ENCODE peak calls at places on chromosomes 12 and 14, in ten cellular contexts. N, X, W, D, H, E, M, J, P and V are unnamed samples. For H3K9me2, the result is how much of the 10 kb centered on the place peaks cover.

GRCh38 chr12:120224304-120225199 is 23.6 kb upstream of the RPLP0 start:
- DNase-seq in N (no peak), X (peak), W (peak), D (no peak), H (peak), E (peak), M (no peak), J (no peak), P (no peak), V (peak)

GRCh38 chr12:11981174-11981733 is 89.5 kb upstream of the BCL2L14 start:
- DNase-seq in N (no peak), X (no peak), W (peak), D (no peak), H (no peak), E (no peak), M (no peak), J (no peak), P (peak), V (peak)

GRCh38 chr12:94875525-94875924 is 128.0 kb downstream of the NDUFA12 start:
- DNase-seq in N (peak), X (peak), W (peak), D (peak), H (peak), E (peak), M (peak), J (peak), P (peak), V (no peak)

GRCh38 chr14:74888164-74889158 is 6.7 kb downstream of the DLST start:
- DNase-seq in N (no peak), X (no peak), W (no peak), D (peak), H (peak), E (no peak), M (no peak), J (no peak), P (no peak), V (peak)

GRCh38 chr12:131362290-131363211 is 348.3 kb upstream of the SFSWAP start:
- DNase-seq in N (no peak), X (no peak), W (no peak), D (no peak), H (no peak), E (no peak), M (no peak), J (no peak), P (no peak), V (no peak)

GRCh38 chr14:22471545-22472121 is 117.4 kb downstream of the DAD1 start:
- DNase-seq in N (peak), X (peak), W (no peak), D (peak), H (no peak), E (peak), M (peak), J (peak), P (peak), V (no peak)

GRCh38 chr12:112916270-112916669 is 9.5 kb downstream of the OAS1 start:
- DNase-seq in N (no peak), X (no peak), W (no peak), D (no peak), H (no peak), E (no peak), M (no peak), J (no peak), P (peak), V (no peak)

GRCh38 chr12:77220586-77220985 is 155.2 kb upstream of the E2F7 start:
- DNase-seq in N (no peak), X (no peak), W (no peak), D (no peak), H (no peak), E (no peak), M (no peak), J (no peak), P (no peak), V (no peak)

GRCh38 chr14:101235042-101235871 is 326.0 kb upstream of the DIO3 start:
- DNase-seq in N (peak), X (peak), W (no peak), D (peak), H (peak), E (peak), M (peak), J (peak), P (peak), V (peak)

GRCh38 chr14:87081004-87081403 is 912.0 kb downstream of the GALC start:
- DNase-seq in N (no peak), X (no peak), W (no peak), D (no peak), H (no peak), E (no peak), M (peak), J (no peak), P (no peak), V (no peak)

GRCh38 chr14:80426686-80427085 is 215.4 kb upstream of the DIO2 start:
- DNase-seq in N (no peak), X (no peak), W (no peak), D (no peak), H (no peak), E (no peak), M (no peak), J (no peak), P (peak), V (peak)

GRCh38 chr14:65476290-65476941 is 63.9 kb downstream of the FUT8 start:
- DNase-seq in N (no peak), X (no peak), W (no peak), D (no peak), H (no peak), E (no peak), M (no peak), J (no peak), P (no peak), V (no peak)
- H3K9me2 ChIP-seq in N (under half), X (under half), W (under half), D (under half), H (under half), E (under half), M (under half), J (under half), P (under half), V (under half)

GRCh38 chr12:49025463-49025862 is 6.9 kb upstream of the PRKAG1 start:
- DNase-seq in N (no peak), X (no peak), W (no peak), D (no peak), H (no peak), E (no peak), M (no peak), J (no peak), P (no peak), V (no peak)
- H3K4me2 ChIP-seq in N (no peak), X (no peak), W (no peak), D (no peak), H (no peak), E (no peak), M (no peak), J (no peak), P (no peak), V (no peak)

DNA sequence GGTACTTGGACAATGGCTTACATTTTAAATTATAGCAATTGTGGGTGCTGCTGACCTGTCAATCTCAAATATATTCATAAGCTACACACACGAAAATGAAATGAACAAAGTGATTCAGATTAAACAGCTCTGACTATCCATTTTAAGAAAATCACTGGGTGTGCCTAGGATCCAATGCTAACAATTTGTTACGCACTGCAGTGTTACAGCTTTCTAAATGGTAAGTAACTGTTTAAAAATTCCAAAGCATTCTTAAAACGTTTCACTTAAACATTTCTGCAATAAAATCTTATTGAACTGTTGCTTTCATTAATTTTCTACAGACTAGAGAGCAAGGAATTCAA is 18.9 kb downstream of the LMO3 start:
- DNase-seq in N (no peak), X (no peak), W (no peak), D (no peak), H (no peak), E (no peak), M (no peak), J (no peak), P (no peak), V (no peak)
- H3K9me2 ChIP-seq in N (under half), X (under half), W (under half), D (under half), H (under half), E (under half), M (under half), J (under half), P (under half), V (under half)

GRCh38 chr12:110316861-110317260 is 35.8 kb downstream of the ATP2A2 start:
- DNase-seq in N (no peak), X (no peak), W (no peak), D (no peak), H (no peak), E (no peak), M (no peak), J (no peak), P (peak), V (peak)
- H3K4me2 ChIP-seq in N (no peak), X (no peak), W (no peak), D (no peak), H (no peak), E (peak), M (no peak), J (no peak), P (no peak), V (peak)